ENCODE peak calls at places on chromosomes 12 and 14, in six cellular contexts. Q, H, C, W, U and T are unnamed samples.

GRCh38 chr14:104444159-104445030 is 135.2 kb upstream of the C14orf180 start:
- DNase-seq in C (no peak), Q (no peak), H (no peak), U (no peak), W (no peak), T (no peak)

GRCh38 chr14:50303744-50304471 is 8.1 kb downstream of the L2HGDH start:
- DNase-seq in Q (no peak), U (no peak), H (no peak), W (no peak), C (peak; percentile 17), T (no peak)

GRCh38 chr14:61526405-61527312 is 168.7 kb upstream of the HIF1A start:
- DNase-seq in U (no peak), C (peak; percentile 59), W (no peak), H (no peak), Q (peak; percentile 90), T (no peak)

GRCh38 chr14:33851931-33852330 is 98.9 kb downstream of the EGLN3 start:
- DNase-seq in H (no peak), W (no peak), U (no peak), C (no peak), Q (no peak), T (no peak)

GRCh38 chr12:49347307-49348237 is 884 bp downstream of the DNAJC22 start:
- DNase-seq in U (peak; percentile 92), C (peak; percentile 69), Q (peak; percentile 69), H (peak; percentile 90), W (peak; percentile 82), T (peak; percentile 74)

GRCh38 chr14:100048786-100049185 is 16.4 kb upstream of the EVL start:
- DNase-seq in W (no peak), U (no peak), Q (no peak), H (no peak), C (no peak), T (peak; percentile 14)

GRCh38 chr14:64510825-64511679 is 6.5 kb downstream of the ZBTB1 start:
- DNase-seq in U (no peak), W (peak; percentile 62), C (no peak), H (peak; percentile 31), Q (peak; percentile 72), T (peak; percentile 57)

GRCh38 chr14:38536376-38537038 is 280.6 kb upstream of the CLEC14A start:
- DNase-seq in H (no peak), U (no peak), W (no peak), Q (no peak), C (no peak), T (no peak)

GRCh38 chr12:108129017-108129812 is at the start of gene WSCD2:
- DNase-seq in H (no peak), U (peak; percentile 55), W (peak; percentile 1), Q (no peak), C (peak; percentile 24), T (no peak)

GRCh38 chr12:106114084-106115068 is 24.4 kb downstream of the NUAK1 start:
- DNase-seq in U (no peak), H (no peak), W (no peak), Q (no peak), C (no peak), T (no peak)

GRCh38 chr14:78227466-78228077 is 57.4 kb downstream of the NRXN3 start:
- DNase-seq in U (peak; percentile 49), H (no peak), Q (no peak), C (no peak), W (no peak), T (no peak)

GRCh38 chr12:75690556-75690955 is 179.1 kb upstream of the KRR1 start:
- DNase-seq in Q (no peak), H (no peak), W (peak; percentile 98), C (no peak), U (no peak), T (no peak)

GRCh38 chr12:42475055-42475454 is 114.5 kb downstream of the PRICKLE1 start:
- DNase-seq in U (no peak), Q (peak; percentile 29), W (no peak), H (no peak), C (no peak), T (no peak)

GRCh38 chr12:15334225-15334624 is 11.9 kb downstream of the PTPRO start:
- DNase-seq in U (no peak), H (no peak), Q (no peak), C (no peak), W (no peak), T (no peak)

GRCh38 chr12:107304588-107305532 is 211.5 kb upstream of the CRY1 start:
- DNase-seq in H (no peak), Q (no peak), C (no peak), U (no peak), W (no peak), T (no peak)

GRCh38 chr12:112148031-112148513 is 22.7 kb downstream of the TRAFD1 start:
- DNase-seq in Q (no peak), H (no peak), U (no peak), W (peak; percentile 84), C (no peak), T (no peak)

GRCh38 chr14:58639842-58640484 is 2.2 kb downstream of the DACT1 start:
- DNase-seq in Q (peak; percentile 58), C (no peak), U (no peak), W (peak; percentile 86), H (peak; percentile 24), T (no peak)

GRCh38 chr12:48890657-48891418 is 25.2 kb upstream of the RND1 start:
- DNase-seq in Q (peak; percentile 76), W (peak; percentile 66), C (peak; percentile 79), U (peak; percentile 81), H (peak; percentile 83), T (peak; percentile 62)

DNA sequence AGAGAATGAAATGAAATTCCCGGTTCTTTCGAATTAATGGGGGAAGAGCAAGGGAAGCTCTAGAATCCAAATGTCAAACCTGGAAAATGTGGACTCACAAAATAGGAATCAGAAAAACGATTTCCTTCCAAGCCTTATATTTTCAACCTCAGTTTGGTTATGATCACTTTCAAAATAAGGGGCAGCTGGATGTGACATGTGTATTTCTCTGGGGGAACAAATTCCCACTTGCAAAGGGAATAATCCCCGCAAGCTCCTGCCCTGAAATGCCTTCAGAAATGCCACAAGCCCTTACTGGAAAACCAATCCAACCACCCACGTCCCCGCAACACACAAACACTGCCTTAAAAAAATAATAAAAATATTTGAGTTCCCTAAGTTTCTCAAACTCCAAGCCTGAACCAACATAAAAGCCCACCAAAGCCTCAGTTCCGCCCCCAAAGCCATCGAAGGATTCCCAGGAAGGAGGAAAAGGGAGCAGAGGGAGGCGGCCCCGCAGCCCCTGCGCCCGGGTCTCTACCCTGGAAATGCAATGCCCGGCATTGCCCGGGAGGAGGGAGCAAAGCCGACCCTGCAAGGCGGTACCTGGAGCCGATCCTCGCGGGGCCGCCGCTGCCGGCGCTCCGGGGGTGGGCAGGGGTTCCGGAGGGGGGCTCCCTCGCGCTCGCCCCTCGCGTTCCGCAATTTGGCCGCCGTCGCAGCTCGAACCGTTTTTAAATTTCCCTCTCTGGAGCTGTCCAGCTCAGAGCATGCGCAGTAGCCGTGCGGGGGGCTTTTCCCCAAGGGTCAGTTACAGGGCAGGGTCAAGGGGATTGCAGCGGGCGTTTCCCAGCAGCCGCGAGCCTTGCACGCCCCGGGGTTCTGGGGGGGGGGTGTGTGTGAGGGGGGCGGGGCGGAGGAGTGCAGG is at the start of gene FOXN4:
- DNase-seq in Q (no peak), U (no peak), H (peak; percentile 10), W (no peak), C (no peak), T (no peak)
- TF ChIP-seq CTCF in Q (no peak), U (no peak), H (no peak), W (no peak), C (no peak), T (no peak)

GRCh38 chr12:8912910-8913309 is 1.4 kb upstream of the PHC1 start:
- DNase-seq in C (no peak), U (no peak), W (no peak), Q (no peak), H (no peak), T (no peak)
- TF ChIP-seq CTCF in C (no peak), U (no peak), W (peak; percentile 31), Q (no peak), H (no peak), T (peak; percentile 20)

GRCh38 chr14:74459289-74459946 is 33.4 kb upstream of the SYNDIG1L start:
- DNase-seq in H (peak; percentile 57), U (no peak), Q (peak; percentile 49), C (no peak), W (peak; percentile 70), T (peak; percentile 8)
- TF ChIP-seq CTCF in H (peak; percentile 50), U (peak; percentile 27), Q (peak; percentile 73), C (peak; percentile 60), W (peak; percentile 95), T (no peak)

GRCh38 chr12:38053655-38054464 is 262.7 kb upstream of the ALG10B start:
- DNase-seq in Q (no peak), W (no peak), H (no peak), U (no peak), C (no peak), T (no peak)
- TF ChIP-seq CTCF in Q (no peak), W (no peak), H (no peak), U (no peak), C (no peak), T (no peak)

GRCh38 chr12:80161612-80162011 is 62.3 kb downstream of the OTOGL start:
- DNase-seq in U (no peak), C (no peak), Q (no peak), H (no peak), W (no peak), T (no peak)

GRCh38 chr12:80162177-80162576 is 62.8 kb downstream of the OTOGL start:
- DNase-seq in W (no peak), Q (no peak), C (no peak), U (no peak), H (no peak), T (no peak)

GRCh38 chr12:80154261-80154660 is 54.9 kb downstream of the OTOGL start:
- DNase-seq in Q (no peak), C (no peak), W (no peak), H (no peak), U (no peak), T (no peak)

GRCh38 chr12:80156306-80156705 is 57.0 kb downstream of the OTOGL start:
- DNase-seq in Q (no peak), U (no peak), H (no peak), W (peak; percentile 17), C (no peak), T (no peak)

GRCh38 chr12:80157640-80158039 is 58.3 kb downstream of the OTOGL start:
- DNase-seq in H (no peak), C (no peak), U (no peak), Q (no peak), W (peak; percentile 30), T (no peak)
- TF ChIP-seq CTCF in H (no peak), C (no peak), U (no peak), Q (no peak), W (no peak), T (no peak)

GRCh38 chr12:40444174-40444573 is 219.4 kb downstream of the LRRK2 start:
- DNase-seq in Q (no peak), W (no peak), C (no peak), H (no peak), U (no peak), T (no peak)

GRCh38 chr12:40451661-40452060 is 226.9 kb downstream of the LRRK2 start:
- DNase-seq in W (no peak), C (no peak), U (no peak), H (no peak), Q (no peak), T (no peak)

DNA sequence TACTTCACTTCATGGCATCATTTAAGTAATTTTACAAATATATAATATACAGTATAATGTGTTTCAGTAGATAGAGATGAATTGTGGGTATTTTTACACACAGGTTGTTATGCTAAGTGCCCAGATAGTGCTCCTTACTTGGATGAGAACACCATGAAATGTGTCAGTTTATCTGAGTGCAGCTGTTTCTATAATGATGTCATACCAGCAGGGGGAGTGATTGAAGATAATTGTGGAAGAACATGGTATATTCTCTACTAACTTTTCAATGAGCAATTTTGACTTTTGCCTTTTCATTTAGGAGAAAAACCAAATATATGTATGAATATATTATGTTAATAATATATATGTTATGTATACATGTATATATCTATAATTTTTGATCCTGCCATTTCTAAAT is 221.6 kb downstream of the LRRK2 start:
- DNase-seq in Q (peak; percentile 13), W (no peak), U (no peak), H (peak; percentile 33), C (no peak), T (no peak)
- TF ChIP-seq CTCF in Q (peak; percentile 5), W (peak; percentile 16), U (peak; percentile 25), H (peak; percentile 42), C (peak; percentile 26), T (peak; percentile 16)